ENCODE peak calls at places on chromosomes 1 and 21, in seven cellular contexts. X is H9, D is IMR-90, A is mesendoderm, M is mesenchymal stem cell, T is trophoblast cell, H is H1. K is an unnamed sample.

GRCh38 chr1:52814465-52814864 is 28.1 kb upstream of the ZYG11A start:
- DNase-seq in X (no peak), D (peak), A (peak), M (no peak), T (peak), H (no peak), K (no peak)

GRCh38 chr1:234957330-234958065 is 171.1 kb downstream of the TOMM20 start:
- DNase-seq in X (peak), D (peak), A (peak), M (peak), T (no peak), H (peak), K (peak)

GRCh38 chr1:81439046-81439823 is 361.5 kb upstream of the ADGRL2 start:
- DNase-seq in X (no peak), D (no peak), A (no peak), M (no peak), T (no peak), H (no peak), K (no peak)

GRCh38 chr1:212975607-212975918 is 25.2 kb downstream of the VASH2 start:
- DNase-seq in X (no peak), D (peak), A (no peak), M (peak), T (no peak), H (no peak), K (no peak)

GRCh38 chr1:101043776-101044175 is 18.2 kb upstream of the DPH5 start:
- DNase-seq in X (no peak), D (peak), A (peak), M (peak), T (no peak), H (no peak), K (no peak)

GRCh38 chr21:46554431-46555224 is 50.3 kb downstream of the S100B start:
- DNase-seq in X (no peak), D (no peak), A (no peak), M (no peak), T (no peak), H (no peak), K (no peak)

GRCh38 chr1:186465956-186466355 is 5.0 kb upstream of the PDC start:
- DNase-seq in X (no peak), D (peak), A (no peak), M (no peak), T (no peak), H (no peak), K (no peak)

GRCh38 chr1:219000606-219001005 is 173.1 kb upstream of the LYPLAL1 start:
- DNase-seq in X (no peak), D (peak), A (no peak), M (no peak), T (no peak), H (no peak), K (no peak)

GRCh38 chr1:230807551-230808267 is 60.5 kb downstream of the CAPN9 start:
- DNase-seq in X (no peak), D (no peak), A (no peak), M (no peak), T (no peak), H (no peak), K (no peak)

GRCh38 chr1:199685369-199685768 is 342.1 kb upstream of the NR5A2 start:
- DNase-seq in X (no peak), D (peak), A (peak), M (peak), T (peak), H (no peak), K (no peak)

GRCh38 chr1:109928591-109929111 is 18.0 kb downstream of the CSF1 start:
- DNase-seq in X (no peak), D (peak), A (no peak), M (peak), T (no peak), H (no peak), K (no peak)

GRCh38 chr1:27405074-27405473 is 12.7 kb downstream of the GPR3 start:
- DNase-seq in X (peak), D (peak), A (peak), M (peak), T (peak), H (no peak), K (no peak)

GRCh38 chr1:77725706-77726105 is 33.9 kb downstream of the USP33 start:
- DNase-seq in X (no peak), D (no peak), A (no peak), M (no peak), T (no peak), H (no peak), K (no peak)

GRCh38 chr1:94863919-94864318 is 43.8 kb downstream of the SLC44A3 start:
- DNase-seq in X (no peak), D (peak), A (peak), M (peak), T (peak), H (no peak), K (no peak)

GRCh38 chr1:231442735-231443134 is 20.6 kb upstream of the EGLN1 start:
- DNase-seq in X (no peak), D (no peak), A (no peak), M (peak), T (no peak), H (no peak), K (no peak)

GRCh38 chr21:34129971-34130597 is 56.7 kb downstream of the MRPS6 start:
- DNase-seq in X (peak), D (peak), A (peak), M (peak), T (no peak), H (no peak), K (peak)

GRCh38 chr1:94597701-94598100 is 56.1 kb upstream of the F3 start:
- DNase-seq in X (no peak), D (peak), A (no peak), M (peak), T (peak), H (no peak), K (no peak)

GRCh38 chr1:15207031-15207828 is 39.8 kb upstream of the FHAD1 start:
- DNase-seq in X (peak), D (no peak), A (no peak), M (no peak), T (no peak), H (no peak), K (no peak)

GRCh38 chr1:91792393-91793032 is 93.4 kb downstream of the TGFBR3 start:
- DNase-seq in X (no peak), D (no peak), A (peak), M (peak), T (no peak), H (no peak), K (no peak)
- H2BK120ac ChIP-seq in X (no peak), D (no peak), A (no peak), M (no peak), T (no peak), H (no peak), K (no peak)

DNA sequence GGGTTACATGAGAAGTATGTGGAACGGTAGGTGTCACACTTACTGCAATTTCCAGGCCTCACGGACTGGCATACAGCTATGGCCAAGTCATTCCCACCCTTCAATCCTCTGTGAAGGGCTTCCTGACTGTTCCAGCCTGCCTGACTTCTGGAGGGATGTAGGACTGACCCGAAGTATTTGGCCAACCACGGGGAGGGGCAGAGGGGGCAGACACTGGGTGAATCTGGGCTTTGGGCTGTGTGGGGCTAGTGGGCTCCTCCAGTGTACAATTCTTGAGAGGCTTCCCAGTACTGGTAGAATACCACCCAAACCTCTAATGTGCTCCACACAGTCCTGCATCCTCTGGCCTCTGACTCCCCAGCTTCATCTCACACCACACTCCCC is 78.2 kb downstream of the FAM78B start:
- DNase-seq in X (no peak), D (no peak), A (no peak), M (no peak), T (no peak), H (no peak), K (no peak)
- H2BK120ac ChIP-seq in X (no peak), D (no peak), A (no peak), M (no peak), T (no peak), H (no peak), K (no peak)

DNA sequence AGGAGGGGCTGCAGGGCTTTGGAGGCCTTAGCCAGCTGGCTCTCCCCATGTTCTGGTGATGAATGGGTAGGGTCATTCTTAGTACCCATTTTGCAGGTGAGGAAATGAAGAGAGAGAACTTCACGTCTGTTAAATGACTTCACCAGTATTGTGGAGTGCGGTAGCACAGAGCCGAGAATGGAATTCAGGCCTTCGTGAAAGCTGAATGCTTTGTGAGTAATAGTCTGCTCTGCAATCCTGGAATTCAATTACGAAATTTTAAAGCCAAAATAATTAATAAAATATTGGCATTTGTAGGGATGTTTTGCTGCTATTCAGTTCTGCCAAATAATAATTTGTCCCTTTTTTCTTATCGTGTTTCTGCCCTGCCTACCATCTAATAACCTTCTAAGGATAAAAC is 197.7 kb downstream of the GREM2 start:
- DNase-seq in X (no peak), D (peak), A (no peak), M (peak), T (peak), H (no peak), K (no peak)
- H2BK120ac ChIP-seq in X (no peak), D (peak), A (no peak), M (no peak), T (no peak), H (no peak), K (no peak)

GRCh38 chr1:165890684-165891083 is 63.3 kb downstream of the UCK2 start:
- DNase-seq in X (no peak), D (no peak), A (no peak), M (no peak), T (no peak), H (no peak), K (no peak)
- H2BK120ac ChIP-seq in X (no peak), D (no peak), A (no peak), M (no peak), T (peak), H (no peak), K (no peak)